ENCODE peak calls at places on chromosomes 1 and 21, in four cellular contexts. B is HepG2, P is HEK293T, Z is H1. N is an unnamed sample.

GRCh38 chr21:33434770-33435360 is 31.7 kb downstream of the IFNGR2 start:
- DNase-seq in B (no peak), Z (no peak), P (no peak), N (no peak)

GRCh38 chr1:37602750-37603694 is 7.3 kb upstream of the GNL2 start:
- DNase-seq in Z (no peak), B (peak; percentile 59), P (peak; percentile 75), N (peak; percentile 55)

GRCh38 chr1:147736847-147737246 is 23.6 kb downstream of the GJA5 start:
- DNase-seq in Z (no peak), B (no peak), P (no peak), N (no peak)

GRCh38 chr1:155044812-155045690 is 6.1 kb upstream of the ADAM15 start:
- DNase-seq in B (peak; percentile 79), Z (peak; percentile 73), P (peak; percentile 82), N (peak; percentile 90)

GRCh38 chr21:46117586-46118304 is 19.8 kb downstream of the COL6A2 start:
- DNase-seq in B (no peak), P (no peak), Z (no peak), N (no peak)

GRCh38 chr1:219898375-219898774 is 30.0 kb downstream of the SLC30A10 start:
- DNase-seq in P (no peak), Z (no peak), B (no peak), N (no peak)

GRCh38 chr1:115925511-115925910 is 50.8 kb upstream of the SLC22A15 start:
- DNase-seq in Z (no peak), P (no peak), B (no peak), N (no peak)

GRCh38 chr1:184838374-184838995 is 83.8 kb upstream of the EDEM3 start:
- DNase-seq in Z (no peak), P (no peak), B (no peak), N (no peak)

GRCh38 chr1:232123775-232124659 is 497.4 kb downstream of the DISC1 start:
- DNase-seq in Z (no peak), B (no peak), P (no peak), N (no peak)

GRCh38 chr21:32004281-32004680 is 131.5 kb downstream of the HUNK start:
- DNase-seq in P (no peak), B (no peak), Z (no peak), N (no peak)

GRCh38 chr1:53110370-53111072 is 31.9 kb downstream of the SLC1A7 start:
- DNase-seq in P (no peak), Z (no peak), B (no peak), N (no peak)

GRCh38 chr1:53104289-53104913 is 38.0 kb downstream of the SLC1A7 start:
- DNase-seq in B (no peak), Z (no peak), P (no peak), N (no peak)

GRCh38 chr1:53108646-53109580 is 33.5 kb downstream of the SLC1A7 start:
- DNase-seq in B (no peak), Z (no peak), P (no peak), N (no peak)

GRCh38 chr1:53107090-53107489 is 35.3 kb downstream of the SLC1A7 start:
- DNase-seq in P (no peak), Z (no peak), B (no peak), N (no peak)

GRCh38 chr1:53107570-53108322 is 34.7 kb downstream of the SLC1A7 start:
- DNase-seq in B (peak; percentile 90), Z (no peak), P (no peak), N (no peak)
- TF ChIP-seq SUZ12 in B (no peak), Z (no peak), P (no peak), N (no peak)

DNA sequence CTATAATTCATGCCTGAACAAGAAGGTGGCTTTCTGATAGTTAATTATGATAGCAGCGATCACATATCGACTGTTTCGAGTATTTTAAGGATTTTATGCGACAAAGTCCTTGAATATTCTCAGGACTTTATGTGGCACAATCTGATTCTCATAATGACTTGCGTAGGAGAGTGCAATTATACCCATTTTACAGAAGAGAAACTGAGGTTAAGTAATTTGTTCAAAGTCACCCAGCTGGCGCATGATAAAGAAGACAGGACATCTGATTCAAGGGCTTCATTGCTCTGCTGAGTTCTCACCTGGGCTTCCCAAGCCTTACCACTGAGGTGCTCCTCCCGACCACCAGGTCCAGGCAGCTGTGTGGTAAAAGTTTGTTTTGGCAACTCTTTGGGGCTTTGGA is 1.8 kb downstream of the CRCT1 start:
- DNase-seq in P (no peak), Z (no peak), B (no peak), N (no peak)
- TF ChIP-seq SUZ12 in P (no peak), Z (no peak), B (no peak), N (no peak)

GRCh38 chr1:212181015-212181891 is 104.0 kb upstream of the PPP2R5A start:
- DNase-seq in Z (no peak), P (no peak), B (no peak), N (no peak)

GRCh38 chr1:212179394-212180076 is 105.7 kb upstream of the PPP2R5A start:
- DNase-seq in P (no peak), Z (no peak), B (no peak), N (no peak)

GRCh38 chr1:212177542-212177941 is 107.7 kb upstream of the PPP2R5A start:
- DNase-seq in Z (no peak), B (no peak), P (no peak), N (no peak)

GRCh38 chr1:212182585-212182984 is 102.6 kb upstream of the PPP2R5A start:
- DNase-seq in B (no peak), Z (no peak), P (no peak), N (no peak)

GRCh38 chr1:212178830-212179370 is 106.3 kb upstream of the PPP2R5A start:
- DNase-seq in Z (no peak), P (no peak), B (no peak), N (no peak)
- TF ChIP-seq SUZ12 in Z (no peak), P (no peak), B (no peak), N (no peak)

DNA sequence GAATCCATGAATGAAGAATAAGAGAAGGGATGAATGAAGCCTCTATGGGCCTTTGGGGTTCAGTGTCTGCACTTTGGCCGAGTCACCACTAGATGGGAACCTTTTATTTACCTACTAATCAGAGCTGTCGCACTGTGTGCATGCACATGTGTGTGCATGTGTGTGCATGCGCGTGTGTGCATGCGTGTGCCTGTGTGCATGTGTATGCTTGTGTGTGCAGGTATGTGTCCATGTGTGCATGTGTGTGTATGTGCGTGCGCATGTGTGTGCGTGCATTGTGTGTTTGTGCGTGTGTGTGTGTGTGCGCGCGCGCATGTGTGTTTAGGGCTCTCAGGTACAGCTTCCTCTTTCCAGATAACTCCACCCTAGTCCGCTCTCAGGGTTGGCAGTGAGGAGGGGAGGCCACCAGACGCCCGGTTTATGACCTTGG is 20.4 kb upstream of the UBXN10 start:
- DNase-seq in Z (no peak), P (no peak), B (peak; percentile 35), N (no peak)
- TF ChIP-seq SUZ12 in Z (no peak), P (no peak), B (no peak), N (no peak)

DNA sequence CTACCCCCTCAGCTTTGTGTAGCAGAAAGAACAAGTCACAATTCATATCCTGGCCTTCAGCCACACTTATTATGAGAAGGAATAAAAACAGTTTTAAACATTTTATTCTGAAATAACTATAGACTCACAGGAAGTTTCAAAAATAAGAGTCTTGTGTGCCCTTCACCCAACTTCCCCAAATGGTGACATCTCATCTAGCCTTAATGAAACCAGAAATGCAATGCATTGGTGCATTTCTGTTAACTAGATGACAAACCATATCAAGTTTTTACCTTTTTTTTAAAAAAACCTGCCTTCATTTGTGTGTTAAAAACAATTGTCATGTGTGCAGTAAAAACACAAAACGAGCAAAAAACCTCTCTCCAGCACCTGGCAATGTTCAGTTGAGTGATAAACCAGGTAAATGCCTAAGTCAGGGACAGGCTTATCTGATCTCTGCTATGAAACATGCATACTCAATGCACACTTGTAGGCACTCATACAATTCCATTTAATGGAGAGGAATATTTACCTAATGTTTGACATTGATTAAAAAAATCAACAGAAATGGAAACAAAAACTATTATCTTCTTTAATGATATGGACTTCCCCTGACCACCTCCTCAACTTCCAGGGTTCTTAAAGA is 51.5 kb downstream of the SH3BGR start:
- DNase-seq in P (no peak), Z (no peak), B (no peak), N (no peak)
- TF ChIP-seq SUZ12 in P (no peak), Z (no peak), B (no peak), N (no peak)

GRCh38 chr1:223776826-223777454 is 64.6 kb downstream of the CAPN2 start:
- DNase-seq in P (no peak), Z (no peak), B (no peak), N (no peak)

GRCh38 chr1:223774133-223774811 is 61.9 kb downstream of the CAPN2 start:
- DNase-seq in B (no peak), Z (no peak), P (no peak), N (no peak)

GRCh38 chr1:223775054-223775453 is 62.7 kb downstream of the CAPN2 start:
- DNase-seq in P (no peak), B (no peak), Z (no peak), N (no peak)

GRCh38 chr1:223775711-223776074 is 63.4 kb downstream of the CAPN2 start:
- DNase-seq in Z (no peak), B (no peak), P (no peak), N (no peak)

DNA sequence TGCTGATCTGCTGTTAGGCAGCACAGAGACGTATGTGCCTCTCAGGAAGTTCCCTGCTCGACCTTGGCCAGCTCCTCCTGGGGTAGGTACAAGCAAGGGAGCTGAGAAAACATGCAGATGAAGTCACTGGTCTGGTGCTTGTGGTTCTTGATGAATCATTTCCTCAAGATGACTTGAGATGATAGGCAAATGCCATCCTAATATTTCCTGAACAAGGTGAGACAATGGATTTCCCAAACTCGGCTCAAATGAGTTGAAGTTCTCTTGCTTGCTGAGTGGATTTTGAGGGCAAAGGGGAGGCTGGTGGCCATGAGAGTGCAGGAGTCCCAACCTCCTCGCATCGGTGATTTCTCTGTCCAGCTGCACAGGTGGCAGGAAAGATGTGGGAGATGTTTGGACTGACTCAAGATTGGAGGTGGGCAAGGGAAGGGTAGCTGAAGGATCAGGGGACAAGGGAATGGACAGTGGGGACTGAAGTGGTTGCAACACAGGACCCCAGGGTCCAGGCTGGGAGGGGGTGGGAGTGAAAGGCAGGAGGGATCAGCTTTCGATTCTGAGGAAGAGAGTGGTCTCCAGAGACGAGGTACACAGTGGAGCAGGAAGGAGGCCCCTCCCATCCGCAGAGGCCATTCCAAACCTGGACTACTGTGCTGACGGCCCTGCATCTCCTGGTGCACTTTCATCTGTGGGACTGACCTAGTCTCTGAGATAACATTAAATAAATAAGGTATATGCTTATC is 63.9 kb downstream of the CAPN2 start:
- DNase-seq in Z (no peak), B (no peak), P (no peak), N (no peak)
- TF ChIP-seq SUZ12 in Z (no peak), B (no peak), P (no peak), N (no peak)

GRCh38 chr1:117034791-117035290 is 25.3 kb upstream of the TTF2 start:
- DNase-seq in Z (no peak), P (no peak), B (no peak), N (no peak)
- TF ChIP-seq SUZ12 in Z (no peak), P (no peak), B (no peak), N (no peak)

GRCh38 chr1:203455706-203456105 is 19.9 kb upstream of the PRELP start:
- DNase-seq in B (no peak), P (no peak), Z (no peak), N (no peak)

GRCh38 chr1:203451849-203452784 is 23.5 kb upstream of the PRELP start:
- DNase-seq in Z (no peak), B (no peak), P (no peak), N (no peak)

GRCh38 chr1:203454986-203455471 is 20.6 kb upstream of the PRELP start:
- DNase-seq in B (no peak), Z (no peak), P (no peak), N (no peak)

GRCh38 chr1:203453016-203453415 is 22.6 kb upstream of the PRELP start:
- DNase-seq in Z (no peak), B (no peak), P (no peak), N (no peak)

GRCh38 chr1:203453616-203454015 is 22.0 kb upstream of the PRELP start:
- DNase-seq in B (no peak), Z (no peak), P (no peak), N (no peak)
- TF ChIP-seq SUZ12 in B (no peak), Z (no peak), P (no peak), N (no peak)

GRCh38 chr1:198638894-198639319 is at the start of gene PTPRC:
- DNase-seq in Z (no peak), B (no peak), P (no peak), N (no peak)
- TF ChIP-seq SUZ12 in Z (no peak), B (no peak), P (no peak), N (no peak)

N was measured in NT2/D1.